ENCODE peak calls at places on chromosomes 1 and 21, in ten cellular contexts. U is T-helper 9 cell; K is stimulated activated CD8-positive, alpha-beta memory T cell treated with anti-CD3 and anti-CD28 coated beads, Interleukin-2, amount 100 ng/mL, for 1 hour; V is GM20000; P is glutamatergic neuron; Q is ureter; X is B cell; B is foreskin fibroblast; L is mesendoderm; O is NCI-H460. H is an unnamed sample.

GRCh38 chr1:59026472-59026948 is 242.7 kb upstream of the JUN start:
- DNase-seq in L (peak), K (no peak), V (no peak), Q (no peak), P (no peak), B (peak), X (no peak), U (no peak), O (no peak), H (no peak)

GRCh38 chr1:181033799-181034391 is at the start of gene MR1:
- DNase-seq in O (peak), K (no peak), V (peak), X (peak), U (peak), P (no peak), Q (peak), L (peak), B (peak), H (peak)

GRCh38 chr1:74681001-74681400 is 7.4 kb upstream of the ERICH3 start:
- DNase-seq in P (no peak), B (no peak), X (no peak), Q (no peak), L (no peak), U (no peak), V (no peak), O (no peak), K (no peak), H (no peak)

GRCh38 chr1:233319272-233319671 is 8.3 kb upstream of the MAP3K21 start:
- DNase-seq in O (no peak), Q (no peak), L (no peak), B (no peak), X (no peak), V (no peak), P (no peak), U (no peak), K (no peak), H (no peak)

GRCh38 chr1:240104662-240105061 is 13.0 kb downstream of the FMN2 start:
- DNase-seq in K (no peak), U (no peak), L (no peak), Q (no peak), P (no peak), O (no peak), V (no peak), B (no peak), X (no peak), H (no peak)

GRCh38 chr1:151990058-151990855 is 3.4 kb downstream of the S100A10 start:
- DNase-seq in K (no peak), B (no peak), X (no peak), L (no peak), P (no peak), O (no peak), U (no peak), V (no peak), Q (no peak), H (no peak)

GRCh38 chr1:41504126-41505035 is 19.9 kb upstream of the EDN2 start:
- DNase-seq in L (no peak), P (no peak), K (no peak), B (peak), X (no peak), V (no peak), O (no peak), U (no peak), Q (no peak), H (no peak)

GRCh38 chr1:165129568-165130164 is 226.8 kb downstream of the LMX1A start:
- DNase-seq in X (no peak), V (peak), P (peak), B (peak), U (no peak), L (peak), Q (peak), O (peak), K (no peak), H (peak)

GRCh38 chr1:163163861-163164582 is 38.7 kb downstream of the RGS5 start:
- DNase-seq in P (no peak), U (no peak), L (no peak), K (no peak), V (no peak), X (no peak), Q (no peak), O (no peak), B (peak), H (no peak)

GRCh38 chr1:155166373-155167165 is 6.5 kb downstream of the KRTCAP2 start:
- DNase-seq in O (no peak), P (peak), L (peak), Q (peak), U (no peak), K (no peak), V (no peak), X (peak), B (no peak), H (no peak)

GRCh38 chr1:201397675-201398074 is 1.4 kb downstream of the LAD1 start:
- DNase-seq in X (no peak), B (no peak), P (no peak), K (no peak), O (no peak), V (no peak), Q (no peak), L (no peak), U (no peak), H (no peak)

GRCh38 chr1:12530462-12531168 is 87.4 kb downstream of the DHRS3 start:
- DNase-seq in O (no peak), X (no peak), V (no peak), K (no peak), Q (no peak), U (no peak), L (no peak), P (no peak), B (no peak), H (no peak)

GRCh38 chr1:203325004-203325417 is 19.7 kb downstream of the BTG2 start:
- DNase-seq in L (peak), X (peak), O (no peak), Q (no peak), P (peak), V (peak), B (no peak), K (no peak), U (peak), H (peak)

GRCh38 chr21:44836666-44837471 is 19.0 kb upstream of the SUMO3 start:
- DNase-seq in L (peak), X (no peak), O (no peak), P (peak), U (no peak), K (no peak), B (no peak), Q (peak), V (no peak), H (no peak)

GRCh38 chr1:67749844-67750689 is 65.1 kb downstream of the GADD45A start:
- DNase-seq in L (peak), X (no peak), P (no peak), U (no peak), Q (no peak), B (peak), O (no peak), K (no peak), V (no peak), H (no peak)

GRCh38 chr1:31745071-31745897 is 18.9 kb downstream of the ADGRB2 start:
- DNase-seq in L (peak), X (no peak), V (peak), K (no peak), U (no peak), Q (peak), P (peak), O (peak), B (peak), H (peak)

GRCh38 chr1:31111290-31111951 is 45.9 kb upstream of the PUM1 start:
- DNase-seq in K (no peak), V (no peak), O (peak), B (peak), U (no peak), P (no peak), Q (peak), L (peak), X (no peak), H (no peak)

GRCh38 chr1:11681071-11681771 is at the start of gene MAD2L2:
- DNase-seq in B (peak), Q (peak), K (peak), V (peak), O (peak), X (peak), L (peak), P (peak), U (peak), H (peak)

GRCh38 chr21:33801424-33802405 is 113.9 kb downstream of the ATP5PO start:
- DNase-seq in Q (peak), U (no peak), V (no peak), K (no peak), L (peak), B (peak), O (peak), P (no peak), X (no peak), H (no peak)

GRCh38 chr1:65027699-65028358 is 61.5 kb upstream of the JAK1 start:
- DNase-seq in Q (peak), L (no peak), P (no peak), K (no peak), O (no peak), U (no peak), B (no peak), V (no peak), X (no peak), H (no peak)

GRCh38 chr1:203751051-203751450 is 13.9 kb upstream of the LAX1 start:
- DNase-seq in Q (no peak), O (no peak), B (no peak), L (no peak), K (no peak), U (no peak), V (no peak), P (no peak), X (no peak), H (no peak)

GRCh38 chr1:234602334-234603220 is 7.4 kb downstream of the IRF2BP2 start:
- DNase-seq in L (no peak), X (no peak), U (no peak), K (no peak), P (peak), O (peak), Q (peak), B (peak), V (peak), H (peak)

GRCh38 chr1:199700551-199700950 is 327.0 kb upstream of the NR5A2 start:
- DNase-seq in V (no peak), O (no peak), X (no peak), K (no peak), U (no peak), P (no peak), B (no peak), Q (no peak), L (no peak), H (no peak)

GRCh38 chr1:36355811-36356210 is 29.9 kb downstream of the STK40 start:
- DNase-seq in U (no peak), V (no peak), L (peak), P (no peak), X (no peak), B (no peak), Q (no peak), K (no peak), O (no peak), H (no peak)